ENCODE peak calls at places on chromosome 17, in nine cellular contexts. X, M, K, D, U, G, P, C and A are unnamed samples.

GRCh38 chr17:81073967-81074366 is 39.0 kb downstream of the BAIAP2 start:
- DNase-seq in X (no peak), M (no peak), K (no peak), D (no peak), U (no peak), G (no peak), P (no peak), C (no peak), A (no peak)

GRCh38 chr17:63455417-63455816 is 9.3 kb upstream of the CYB561 start:
- DNase-seq in X (no peak), M (no peak), K (no peak), D (no peak), U (no peak), G (no peak), P (no peak), C (peak; percentile 34), A (no peak)

GRCh38 chr17:17603178-17603894 is 11.8 kb upstream of the PEMT start:
- DNase-seq in X (no peak), M (no peak), K (no peak), D (no peak), U (no peak), G (no peak), P (no peak), C (no peak), A (peak; percentile 70)

GRCh38 chr17:17080781-17081180 is 38.5 kb downstream of the MPRIP start:
- DNase-seq in X (no peak), M (no peak), K (no peak), D (no peak), U (no peak), G (no peak), P (no peak), C (no peak), A (no peak)

GRCh38 chr17:49775546-49776260 is 11.8 kb upstream of the FAM117A start:
- DNase-seq in X (no peak), M (no peak), K (no peak), D (no peak), U (no peak), G (no peak), P (no peak), C (no peak), A (no peak)

GRCh38 chr17:81553616-81554181 is 1.5 kb upstream of the FAAP100 start:
- DNase-seq in X (no peak), M (no peak), K (no peak), D (peak; percentile 85), U (no peak), G (peak; percentile 89), P (no peak), C (peak; percentile 84), A (peak; percentile 55)

GRCh38 chr17:61218438-61218837 is 181.2 kb upstream of the TBX2 start:
- DNase-seq in X (no peak), M (no peak), K (no peak), D (no peak), U (no peak), G (peak; percentile 44), P (no peak), C (peak; percentile 44), A (no peak)

GRCh38 chr17:17942846-17943245 is 29.4 kb downstream of the TOM1L2 start:
- DNase-seq in X (no peak), M (no peak), K (no peak), D (no peak), U (no peak), G (peak; percentile 24), P (no peak), C (peak; percentile 71), A (no peak)

GRCh38 chr17:82396601-82397435 is 21.3 kb upstream of the HEXD start:
- DNase-seq in X (no peak), M (no peak), K (no peak), D (no peak), U (no peak), G (peak; percentile 54), P (no peak), C (peak; percentile 91), A (no peak)

GRCh38 chr17:78127240-78127887 is 1.2 kb downstream of the TMC6 start:
- DNase-seq in X (no peak), M (peak; percentile 78), K (peak; percentile 72), D (no peak), U (peak; percentile 70), G (no peak), P (peak; percentile 86), C (no peak), A (no peak)

GRCh38 chr17:57744195-57745170 is 616 bp downstream of the CCDC182 start:
- DNase-seq in X (no peak), M (no peak), K (no peak), D (no peak), U (no peak), G (no peak), P (no peak), C (no peak), A (no peak)

GRCh38 chr17:41367426-41368075 is 2.1 kb downstream of the KRT33B start:
- DNase-seq in X (no peak), M (no peak), K (no peak), D (peak; percentile 25), U (no peak), G (no peak), P (no peak), C (peak; percentile 84), A (no peak)

GRCh38 chr17:39244016-39244599 is 18.4 kb upstream of the STAC2 start:
- DNase-seq in X (no peak), M (no peak), K (no peak), D (no peak), U (no peak), G (no peak), P (no peak), C (no peak), A (no peak)

GRCh38 chr17:48429156-48429555 is 858 bp downstream of the SKAP1 start:
- DNase-seq in X (peak; percentile 52), M (no peak), K (peak; percentile 34), D (no peak), U (peak; percentile 36), G (no peak), P (no peak), C (no peak), A (no peak)

GRCh38 chr17:50630524-50631194 is 4.0 kb upstream of the ABCC3 start:
- DNase-seq in X (peak; percentile 51), M (no peak), K (peak; percentile 40), D (peak; percentile 90), U (peak; percentile 45), G (peak; percentile 69), P (no peak), C (peak; percentile 68), A (peak; percentile 70)

GRCh38 chr17:55661359-55661758 is 61.3 kb downstream of the TMEM100 start:
- DNase-seq in X (no peak), M (no peak), K (no peak), D (no peak), U (no peak), G (no peak), P (no peak), C (no peak), A (no peak)

GRCh38 chr17:29331330-29331729 is 37.4 kb upstream of the NUFIP2 start:
- DNase-seq in X (no peak), M (no peak), K (no peak), D (no peak), U (no peak), G (no peak), P (no peak), C (no peak), A (no peak)

GRCh38 chr17:71084838-71085237 is 915.5 kb downstream of the KCNJ2 start:
- DNase-seq in X (no peak), M (no peak), K (no peak), D (no peak), U (no peak), G (no peak), P (no peak), C (no peak), A (no peak)

GRCh38 chr17:7440823-7441174 is 1.5 kb downstream of the FGF11 start:
- DNase-seq in X (no peak), M (peak; percentile 60), K (no peak), D (no peak), U (no peak), G (peak; percentile 58), P (no peak), C (no peak), A (no peak)

GRCh38 chr17:69142473-69142802 is 743 bp upstream of the ABCA6 start:
- DNase-seq in X (no peak), M (no peak), K (no peak), D (no peak), U (no peak), G (peak; percentile 70), P (no peak), C (peak; percentile 24), A (no peak)

GRCh38 chr17:40371261-40371929 is 6.9 kb upstream of the GJD3 start:
- DNase-seq in X (no peak), M (no peak), K (peak; percentile 33), D (no peak), U (no peak), G (no peak), P (no peak), C (no peak), A (no peak)